ENCODE peak calls at places on chromosomes 1 and 21, in ten cellular contexts. J is esophagus squamous epithelium; Q is NCI-H1092; R is KBM-7; K is OCI-LY7; M is IMR-90; S is NCI-H2081 treated with DMSO at 0.1 percent for 48 hours; U is GM06990; Y is activated CD4-positive, CD25-positive, alpha-beta regulatory T cell treated with anti-CD3 and anti-CD28 coated beads, Interleukin-2, amount 50 U/mL, for 72 hours; D is adipocyte. I is an unnamed sample.

GRCh38 chr1:224106568-224107281 is 7.2 kb upstream of the FBXO28 start:
- DNase-seq in J (no peak), Q (peak), R (peak), K (peak), M (peak), S (peak), U (peak), Y (no peak), D (peak), I (peak)

GRCh38 chr1:160204526-160205241 is 500 bp upstream of the PEA15 start:
- DNase-seq in J (no peak), Q (no peak), R (peak), K (peak), M (no peak), S (no peak), U (peak), Y (no peak), D (peak), I (peak)

GRCh38 chr1:71033136-71033535 is 14.5 kb downstream of the PTGER3 start:
- DNase-seq in J (no peak), Q (no peak), R (no peak), K (no peak), M (no peak), S (no peak), U (no peak), Y (no peak), D (no peak), I (no peak)

GRCh38 chr1:172360511-172360910 is 60.0 kb upstream of the C1orf105 start:
- DNase-seq in J (no peak), Q (no peak), R (no peak), K (no peak), M (no peak), S (no peak), U (no peak), Y (no peak), D (no peak), I (no peak)

GRCh38 chr21:45632165-45632896 is 11.2 kb upstream of the PCBP3 start:
- DNase-seq in J (no peak), Q (no peak), R (no peak), K (peak), M (no peak), S (no peak), U (no peak), Y (no peak), D (no peak), I (peak)

GRCh38 chr1:199784127-199784526 is 243.4 kb upstream of the NR5A2 start:
- DNase-seq in J (no peak), Q (no peak), R (no peak), K (no peak), M (peak), S (no peak), U (no peak), Y (no peak), D (no peak), I (no peak)

GRCh38 chr21:25985990-25986389 is 184.6 kb downstream of the APP start:
- DNase-seq in J (no peak), Q (no peak), R (no peak), K (no peak), M (no peak), S (no peak), U (no peak), Y (no peak), D (no peak), I (no peak)

GRCh38 chr1:101338714-101339430 is 102.1 kb downstream of the S1PR1 start:
- DNase-seq in J (no peak), Q (no peak), R (no peak), K (no peak), M (no peak), S (no peak), U (no peak), Y (no peak), D (no peak), I (no peak)

GRCh38 chr1:46690931-46691411 is 19.3 kb downstream of the TEX38 start:
- DNase-seq in J (no peak), Q (no peak), R (no peak), K (no peak), M (no peak), S (no peak), U (no peak), Y (no peak), D (no peak), I (no peak)

GRCh38 chr1:91575909-91576519 is 75.4 kb downstream of the CDC7 start:
- DNase-seq in J (no peak), Q (no peak), R (peak), K (peak), M (peak), S (no peak), U (no peak), Y (no peak), D (no peak), I (no peak)

GRCh38 chr1:36300526-36300925 is 5.6 kb upstream of the SH3D21 start:
- DNase-seq in J (no peak), Q (no peak), R (no peak), K (no peak), M (peak), S (no peak), U (no peak), Y (no peak), D (no peak), I (no peak)

GRCh38 chr1:75707191-75707590 is 17.3 kb upstream of the ACADM start:
- DNase-seq in J (no peak), Q (no peak), R (no peak), K (no peak), M (no peak), S (no peak), U (no peak), Y (no peak), D (no peak), I (no peak)

GRCh38 chr1:202343652-202344349 is 2.1 kb upstream of the UBE2T start:
- DNase-seq in J (no peak), Q (peak), R (peak), K (peak), M (peak), S (peak), U (peak), Y (no peak), D (peak), I (peak)

GRCh38 chr1:89547563-89548485 is 23.2 kb downstream of the LRRC8B start:
- DNase-seq in J (no peak), Q (no peak), R (no peak), K (no peak), M (peak), S (no peak), U (peak), Y (no peak), D (peak), I (no peak)

GRCh38 chr1:185938396-185938795 is 204.2 kb downstream of the HMCN1 start:
- DNase-seq in J (no peak), Q (no peak), R (no peak), K (no peak), M (peak), S (no peak), U (no peak), Y (no peak), D (no peak), I (no peak)

GRCh38 chr1:27994060-27994459 is 34.3 kb downstream of the XKR8 start:
- DNase-seq in J (no peak), Q (no peak), R (peak), K (no peak), M (no peak), S (no peak), U (no peak), Y (no peak), D (no peak), I (no peak)

GRCh38 chr1:165444897-165445370 is at the start of gene RXRG:
- DNase-seq in J (no peak), Q (peak), R (no peak), K (no peak), M (peak), S (no peak), U (no peak), Y (no peak), D (peak), I (no peak)

GRCh38 chr1:209473023-209473422 is 110.5 kb upstream of the CAMK1G start:
- DNase-seq in J (no peak), Q (no peak), R (no peak), K (no peak), M (no peak), S (no peak), U (no peak), Y (no peak), D (no peak), I (no peak)

GRCh38 chr1:26177182-26177684 is at the start of gene CNKSR1:
- DNase-seq in J (no peak), Q (no peak), R (no peak), K (no peak), M (no peak), S (no peak), U (no peak), Y (no peak), D (no peak), I (no peak)

GRCh38 chr1:236835491-236835890 is 40.4 kb downstream of the MTR start:
- DNase-seq in J (no peak), Q (no peak), R (no peak), K (no peak), M (no peak), S (no peak), U (no peak), Y (no peak), D (no peak), I (no peak)

GRCh38 chr1:193556042-193556441 is 369.6 kb upstream of the B3GALT2 start:
- DNase-seq in J (no peak), Q (no peak), R (no peak), K (no peak), M (no peak), S (no peak), U (no peak), Y (no peak), D (no peak), I (no peak)

GRCh38 chr1:171219751-171220385 is 28.4 kb upstream of the FMO1 start:
- DNase-seq in J (no peak), Q (no peak), R (no peak), K (no peak), M (peak), S (no peak), U (no peak), Y (no peak), D (peak), I (no peak)

GRCh38 chr1:62395291-62395690 is 41.6 kb upstream of the USP1 start:
- DNase-seq in J (no peak), Q (no peak), R (no peak), K (no peak), M (no peak), S (no peak), U (no peak), Y (no peak), D (no peak), I (no peak)

GRCh38 chr1:202694354-202694753 is 15.9 kb downstream of the SYT2 start:
- DNase-seq in J (no peak), Q (peak), R (no peak), K (no peak), M (no peak), S (no peak), U (no peak), Y (no peak), D (no peak), I (no peak)

GRCh38 chr1:11383553-11384169 is 95.3 kb upstream of the DISP3 start:
- DNase-seq in J (no peak), Q (no peak), R (peak), K (no peak), M (no peak), S (no peak), U (no peak), Y (no peak), D (no peak), I (no peak)

GRCh38 chr1:8314346-8315280 is 3.3 kb upstream of the SLC45A1 start:
- DNase-seq in J (no peak), Q (peak), R (peak), K (peak), M (peak), S (no peak), U (no peak), Y (no peak), D (peak), I (peak)

GRCh38 chr1:156591432-156592157 is at the start of gene NAXE:
- DNase-seq in J (no peak), Q (peak), R (peak), K (peak), M (peak), S (peak), U (peak), Y (peak), D (peak), I (peak)

GRCh38 chr1:171718216-171718615 is 23.6 kb downstream of the VAMP4 start:
- DNase-seq in J (no peak), Q (no peak), R (no peak), K (no peak), M (peak), S (no peak), U (no peak), Y (no peak), D (peak), I (no peak)

GRCh38 chr1:64006276-64007051 is 197.0 kb upstream of the UBE2U start:
- DNase-seq in J (no peak), Q (no peak), R (no peak), K (no peak), M (peak), S (peak), U (no peak), Y (no peak), D (peak), I (no peak)

GRCh38 chr21:42674351-42674940 is 21.0 kb downstream of the PDE9A start:
- DNase-seq in J (no peak), Q (peak), R (peak), K (no peak), M (no peak), S (no peak), U (no peak), Y (no peak), D (no peak), I (no peak)

GRCh38 chr1:66395202-66396061 is 138.5 kb upstream of the SGIP1 start:
- DNase-seq in J (no peak), Q (no peak), R (no peak), K (no peak), M (peak), S (no peak), U (peak), Y (no peak), D (peak), I (no peak)

GRCh38 chr1:53888716-53889115 is 881 bp downstream of the YIPF1 start:
- DNase-seq in J (no peak), Q (no peak), R (no peak), K (no peak), M (no peak), S (no peak), U (no peak), Y (no peak), D (no peak), I (no peak)

GRCh38 chr1:79859212-79859948 is 852.9 kb upstream of the ADGRL4 start:
- DNase-seq in J (no peak), Q (no peak), R (no peak), K (no peak), M (peak), S (no peak), U (no peak), Y (no peak), D (peak), I (no peak)